ENCODE peak calls at places on chromosomes 11 and 22, in seven cellular contexts. S is stimulated activated CD8-positive, alpha-beta memory T cell treated with anti-CD3 and anti-CD28 coated beads, Interleukin-15, amount 100 ng/mL, for 1 hour; L is anterior cingulate cortex; W is posterior vena cava; Z is MCF 10A; F is astrocyte of the cerebellum; K is glutamatergic neuron. E is an unnamed sample.

GRCh38 chr22:24339452-24339747 is 68.8 kb downstream of the SPECC1L start:
- DNase-seq in S (no peak), L (no peak), F (no peak), Z (no peak), K (no peak), W (no peak), E (no peak)

GRCh38 chr11:112016765-112017356 is 8.3 kb upstream of the DLAT start:
- DNase-seq in L (no peak), S (no peak), K (no peak), W (no peak), Z (peak), F (peak), E (peak)

GRCh38 chr22:49400136-49400865 is 427.4 kb downstream of the BRD1 start:
- DNase-seq in F (peak), S (no peak), L (no peak), Z (no peak), K (no peak), W (peak), E (no peak)

GRCh38 chr11:1303196-1303821 is 6.1 kb downstream of the TOLLIP start:
- DNase-seq in K (peak), W (peak), S (no peak), Z (peak), F (no peak), L (no peak), E (peak)

GRCh38 chr11:86738615-86739014 is 61.7 kb upstream of the PRSS23 start:
- DNase-seq in Z (no peak), F (no peak), L (no peak), W (no peak), K (no peak), S (no peak), E (no peak)

GRCh38 chr11:33454264-33454663 is 197.1 kb downstream of the HIPK3 start:
- DNase-seq in S (no peak), K (no peak), W (no peak), L (no peak), F (no peak), Z (no peak), E (no peak)

GRCh38 chr22:45996241-45997076 is 19.5 kb upstream of the WNT7B start:
- DNase-seq in F (no peak), S (no peak), L (no peak), K (no peak), W (peak), Z (no peak), E (no peak)

GRCh38 chr11:19432370-19433163 is 191.8 kb upstream of the E2F8 start:
- DNase-seq in F (peak), K (no peak), L (no peak), W (no peak), S (no peak), Z (peak), E (peak)

GRCh38 chr22:22942511-22943329 is 55.1 kb downstream of the IGLL5 start:
- DNase-seq in L (no peak), F (peak), S (peak), K (peak), W (peak), Z (peak), E (peak)

GRCh38 chr11:68402355-68403031 is 58.1 kb upstream of the PPP6R3 start:
- DNase-seq in L (no peak), Z (no peak), K (no peak), S (no peak), W (no peak), F (no peak), E (no peak)

GRCh38 chr11:66264893-66265292 is 3.5 kb upstream of the RAB1B start:
- DNase-seq in Z (peak), S (no peak), W (no peak), L (no peak), K (peak), F (no peak), E (no peak)

GRCh38 chr22:24728790-24729637 is 45.5 kb downstream of the PIWIL3 start:
- DNase-seq in F (no peak), K (no peak), Z (no peak), S (no peak), L (no peak), W (no peak), E (no peak)

GRCh38 chr11:92793189-92793588 is 176.3 kb upstream of the MTNR1B start:
- DNase-seq in S (no peak), W (no peak), Z (no peak), F (no peak), K (no peak), L (no peak), E (no peak)

GRCh38 chr11:4071828-4072421 is 22.7 kb upstream of the RRM1 start:
- DNase-seq in K (no peak), L (no peak), F (no peak), Z (no peak), S (no peak), W (no peak), E (no peak)

GRCh38 chr11:34317038-34317360 is 40.8 kb downstream of the ABTB2 start:
- DNase-seq in K (no peak), S (no peak), L (no peak), W (no peak), F (no peak), Z (no peak), E (no peak)

GRCh38 chr22:42633013-42633412 is 7.4 kb downstream of the ATP5MGL start:
- DNase-seq in K (no peak), L (no peak), S (no peak), Z (no peak), W (no peak), F (no peak), E (no peak)

GRCh38 chr22:44583076-44583760 is 85.2 kb upstream of the RTL6 start:
- DNase-seq in F (no peak), L (no peak), S (no peak), Z (peak), W (peak), K (no peak), E (peak)

GRCh38 chr22:31091106-31091975 is 10.2 kb downstream of the SMTN start:
- DNase-seq in F (no peak), K (no peak), W (no peak), S (no peak), Z (no peak), L (no peak), E (no peak)

GRCh38 chr11:61489833-61490585 is 18.5 kb upstream of the LRRC10B start:
- DNase-seq in Z (no peak), K (no peak), W (no peak), S (no peak), F (peak), L (no peak), E (no peak)

GRCh38 chr11:115087791-115088190 is 409.5 kb downstream of the NXPE2 start:
- DNase-seq in Z (no peak), K (no peak), S (no peak), F (no peak), L (no peak), W (no peak), E (no peak)

GRCh38 chr11:10379871-10380568 is 75.0 kb upstream of the AMPD3 start:
- DNase-seq in F (no peak), L (no peak), K (no peak), Z (no peak), W (no peak), S (no peak), E (peak)

GRCh38 chr11:61837411-61838005 is 9.4 kb downstream of the FADS2 start:
- DNase-seq in W (peak), Z (no peak), L (no peak), S (no peak), F (no peak), K (no peak), E (no peak)

GRCh38 chr11:66338276-66339162 is 2.3 kb upstream of the RIN1 start:
- DNase-seq in L (no peak), Z (no peak), W (peak), F (no peak), K (no peak), S (no peak), E (no peak)

GRCh38 chr11:116595305-116595880 is 177.4 kb downstream of the BUD13 start:
- DNase-seq in Z (no peak), L (no peak), W (peak), F (no peak), S (no peak), K (peak), E (no peak)

GRCh38 chr11:65546217-65546958 is 11.8 kb downstream of the LTBP3 start:
- DNase-seq in S (peak), Z (peak), F (no peak), K (peak), L (no peak), W (peak), E (peak)

GRCh38 chr11:19244084-19244483 is 3.3 kb upstream of the E2F8 start:
- DNase-seq in Z (peak), S (no peak), L (no peak), K (no peak), F (no peak), W (no peak), E (peak)

GRCh38 chr11:116189378-116190170 is 583.2 kb downstream of the BUD13 start:
- DNase-seq in L (no peak), W (no peak), S (no peak), Z (no peak), F (no peak), K (no peak), E (no peak)

GRCh38 chr11:37613031-37613430 is 1015.0 kb upstream of the RAG2 start:
- DNase-seq in Z (no peak), L (no peak), F (no peak), S (no peak), W (no peak), K (no peak), E (no peak)

GRCh38 chr11:16454284-16454683 is 97.9 kb upstream of the SOX6 start:
- DNase-seq in F (peak), W (no peak), Z (no peak), S (no peak), K (no peak), L (no peak), E (peak)

GRCh38 chr11:65918211-65919150 is at the start of gene C11orf68:
- DNase-seq in K (no peak), L (no peak), Z (peak), F (no peak), W (no peak), S (no peak), E (peak)

GRCh38 chr11:69014084-69014935 is 1.3 kb upstream of the MRGPRF start:
- DNase-seq in F (no peak), L (no peak), Z (no peak), W (no peak), S (no peak), K (peak), E (no peak)

GRCh38 chr22:20565761-20566160 is 58.4 kb downstream of the MED15 start:
- DNase-seq in F (no peak), L (no peak), S (no peak), K (no peak), Z (no peak), W (no peak), E (no peak)

GRCh38 chr22:21961886-21962654 is 9.4 kb upstream of the PPM1F start:
- DNase-seq in Z (peak), F (no peak), W (no peak), L (no peak), S (no peak), K (no peak), E (peak)

GRCh38 chr22:38208549-38209097 is 6.8 kb downstream of the MAFF start:
- DNase-seq in W (no peak), L (no peak), S (no peak), F (no peak), K (no peak), Z (no peak), E (no peak)

E was measured in mammary epithelial cell.